ENCODE peak calls at places on chromosomes 7 and 10, in ten cellular contexts. P is astrocyte of the spinal cord, B is SK-N-SH, G is GM23338, O is right lobe of liver, T is astrocyte, M is GM06990, Q is OCI-LY7, K is fibroblast of pulmonary artery, C is fibroblast of the aortic adventitia. A is an unnamed sample.

GRCh38 chr10:97895915-97896314 is 46.3 kb downstream of the GOLGA7B start:
- DNase-seq in P (no peak), T (no peak), B (no peak), O (no peak), G (no peak), K (no peak), M (no peak), Q (no peak), C (no peak), A (no peak)

GRCh38 chr10:79184141-79184625 is 115.4 kb downstream of the ZMIZ1 start:
- DNase-seq in T (peak; percentile 84), G (no peak), P (peak; percentile 63), M (no peak), B (peak; percentile 66), K (peak; percentile 74), Q (no peak), O (no peak), C (peak; percentile 65), A (no peak)

GRCh38 chr10:130110236-130111114 is at the start of gene C10orf143:
- DNase-seq in C (peak; percentile 97), O (peak; percentile 99), P (peak; percentile 99), T (peak; percentile 97), M (peak; percentile 98), K (peak; percentile 98), Q (peak; percentile 96), G (peak; percentile 98), B (peak; percentile 97), A (peak; percentile 90)

GRCh38 chr7:114081606-114082425 is 163.0 kb upstream of the PPP1R3A start:
- DNase-seq in C (peak; percentile 88), K (peak; percentile 80), G (peak; percentile 70), M (no peak), T (peak; percentile 44), P (peak; percentile 82), O (no peak), Q (no peak), B (peak; percentile 64), A (no peak)

GRCh38 chr10:103580011-103580410 is 86.5 kb downstream of the NEURL1 start:
- DNase-seq in O (no peak), Q (no peak), T (no peak), B (no peak), G (peak; percentile 68), M (no peak), C (no peak), K (no peak), P (no peak), A (no peak)

GRCh38 chr7:70570029-70570428 is 561.9 kb upstream of the GALNT17 start:
- DNase-seq in P (no peak), C (no peak), Q (no peak), T (no peak), M (no peak), B (no peak), K (no peak), O (no peak), G (no peak), A (no peak)

GRCh38 chr10:78913219-78914059 is 155.3 kb upstream of the ZMIZ1 start:
- DNase-seq in C (no peak), O (peak; percentile 71), G (peak; percentile 71), T (no peak), B (peak; percentile 51), K (no peak), M (no peak), P (no peak), Q (peak; percentile 58), A (no peak)

GRCh38 chr7:156842740-156843140 is 50.2 kb downstream of the LMBR1 start:
- DNase-seq in P (no peak), Q (no peak), O (no peak), G (peak; percentile 20), M (no peak), C (no peak), B (peak; percentile 18), K (no peak), T (no peak), A (no peak)

GRCh38 chr7:41189866-41190265 is 513.0 kb downstream of the INHBA start:
- DNase-seq in Q (no peak), M (no peak), K (peak; percentile 97), C (peak; percentile 85), G (no peak), T (peak; percentile 98), O (no peak), B (no peak), P (peak; percentile 87), A (no peak)

GRCh38 chr10:130341325-130341724 is 205.1 kb downstream of the GLRX3 start:
- DNase-seq in B (peak; percentile 74), C (no peak), G (no peak), Q (peak; percentile 18), K (no peak), O (no peak), P (no peak), T (no peak), M (no peak), A (no peak)

GRCh38 chr7:85068796-85069195 is 118.1 kb downstream of the SEMA3D start:
- DNase-seq in M (no peak), K (peak; percentile 85), T (peak; percentile 83), C (peak; percentile 90), G (no peak), O (no peak), B (no peak), P (peak; percentile 88), Q (no peak), A (no peak)

GRCh38 chr10:29691564-29692064 is 56.8 kb upstream of the SVIL start:
- DNase-seq in G (no peak), O (no peak), T (peak; percentile 94), P (peak; percentile 65), Q (no peak), K (peak; percentile 71), C (peak; percentile 92), M (no peak), B (peak; percentile 69), A (no peak)

GRCh38 chr10:29692121-29692539 is 57.4 kb upstream of the SVIL start:
- DNase-seq in P (peak; percentile 48), O (no peak), G (peak; percentile 62), Q (no peak), K (peak; percentile 27), C (no peak), M (no peak), B (no peak), T (peak; percentile 48), A (no peak)

GRCh38 chr10:29698766-29699490 is 64.2 kb upstream of the SVIL start:
- DNase-seq in G (no peak), B (no peak), K (no peak), T (no peak), O (no peak), C (no peak), M (no peak), P (no peak), Q (no peak), A (no peak)

GRCh38 chr10:29689001-29689400 is 54.2 kb upstream of the SVIL start:
- DNase-seq in K (peak; percentile 74), G (no peak), C (peak; percentile 79), O (no peak), M (no peak), P (peak; percentile 81), T (peak; percentile 82), Q (no peak), B (no peak), A (no peak)

GRCh38 chr10:29694121-29694520 is 59.4 kb upstream of the SVIL start:
- DNase-seq in O (no peak), G (no peak), C (no peak), K (no peak), T (no peak), Q (no peak), P (no peak), B (no peak), M (no peak), A (no peak)
- H3K4me3 ChIP-seq in O (no peak overlapping the region), G (no peak overlapping the region), C (no peak overlapping the region), K (no peak overlapping the region), T (no peak overlapping the region), Q (no peak overlapping the region), P (no peak overlapping the region), B (no peak overlapping the region), M (no peak overlapping the region), A (no peak overlapping the region)

GRCh38 chr7:49791089-49791741 is 17.8 kb downstream of the VWC2 start:
- DNase-seq in G (peak; percentile 84), K (no peak), B (peak; percentile 39), O (no peak), M (no peak), Q (peak; percentile 91), P (no peak), T (no peak), C (no peak), A (no peak)
- TF ChIP-seq CTCF in G (peak; percentile 84), K (no peak), B (peak; percentile 39), O (peak; percentile 20), M (peak; percentile 72), Q (peak; percentile 96), P (no peak), T (no peak), C (no peak), A (peak; percentile 65)

GRCh38 chr7:99707096-99707495 is 27.3 kb upstream of the CYP3A5 start:
- DNase-seq in C (peak; percentile 24), P (peak; percentile 37), K (peak; percentile 24), T (peak; percentile 31), Q (no peak), B (no peak), G (peak; percentile 33), M (no peak), O (no peak), A (no peak)

GRCh38 chr7:99709838-99710541 is 25.0 kb downstream of the CYP3A7 start:
- DNase-seq in T (no peak), O (no peak), Q (no peak), M (no peak), K (no peak), G (no peak), C (no peak), P (no peak), B (no peak), A (no peak)

GRCh38 chr7:99714171-99714570 is 20.8 kb downstream of the CYP3A7 start:
- DNase-seq in M (no peak), C (no peak), O (no peak), G (no peak), Q (no peak), T (no peak), K (no peak), P (no peak), B (no peak), A (no peak)

GRCh38 chr7:99709260-99709659 is 25.7 kb downstream of the CYP3A7 start:
- DNase-seq in G (no peak), C (no peak), B (no peak), O (no peak), T (no peak), K (no peak), M (no peak), Q (no peak), P (no peak), A (no peak)
- H3K4me3 ChIP-seq in G (no peak overlapping the region), C (no peak overlapping the region), B (no peak overlapping the region), O (no peak overlapping the region), T (no peak overlapping the region), K (no peak overlapping the region), M (no peak overlapping the region), Q (no peak overlapping the region), P (no peak overlapping the region), A (no peak overlapping the region)

DNA sequence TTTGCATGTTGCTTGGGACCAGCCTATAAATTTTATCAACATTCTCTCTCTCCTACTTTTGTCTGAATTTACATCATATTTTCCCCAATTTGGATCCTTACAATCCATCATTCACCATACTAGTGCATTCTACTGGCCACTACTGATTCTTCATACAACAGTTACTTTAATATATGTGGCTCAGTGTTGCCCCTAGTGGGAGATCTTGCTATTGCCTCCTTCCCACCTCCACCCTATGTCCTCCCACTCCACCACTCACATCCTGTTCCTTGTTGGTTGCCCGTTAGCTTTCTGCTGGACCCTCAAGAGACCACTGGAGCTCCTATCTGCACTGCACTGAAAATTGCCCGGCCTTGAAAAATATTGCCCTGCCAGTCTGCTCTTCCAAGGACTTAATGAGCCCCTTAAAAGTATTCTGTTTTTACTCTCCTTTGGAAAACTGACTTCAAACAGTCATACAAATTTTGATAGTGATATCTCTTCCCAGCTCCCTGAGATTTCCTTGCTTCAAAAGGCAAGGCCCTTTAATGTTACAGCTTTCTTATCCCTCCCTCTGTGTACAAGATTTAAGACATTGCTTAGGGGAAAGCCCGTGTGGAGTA is 243.2 kb upstream of the TMEM229A start:
- DNase-seq in M (no peak), C (no peak), P (no peak), B (peak; percentile 27), K (peak; percentile 7), O (no peak), G (peak; percentile 77), T (no peak), Q (peak; percentile 33), A (no peak)
- TF ChIP-seq CTCF in M (peak; percentile 77), C (no peak), P (peak; percentile 50), B (peak; percentile 83), K (peak; percentile 32), O (peak; percentile 32), G (peak; percentile 73), T (peak; percentile 32), Q (peak; percentile 79), A (peak; percentile 75)